ENCODE peak calls at places on chromosomes 3 and 15, in five cellular contexts. A is GM23338, S is Panc1, D is SK-N-SH, Y is GM12878. R is an unnamed sample.

GRCh38 chr15:95590533-95591044 is 739.9 kb upstream of the NR2F2 start:
- DNase-seq in Y (no peak), S (no peak), A (no peak), D (no peak), R (no peak)

GRCh38 chr3:160948273-160948672 is 156.9 kb downstream of the B3GALNT1 start:
- DNase-seq in A (no peak), S (no peak), D (no peak), Y (no peak), R (no peak)

GRCh38 chr15:83275412-83275811 is 9.1 kb downstream of the BNC1 start:
- DNase-seq in A (no peak), D (no peak), Y (no peak), S (no peak), R (no peak)

GRCh38 chr3:162704991-162705390 is 1208.4 kb downstream of the OTOL1 start:
- DNase-seq in S (no peak), A (no peak), D (no peak), Y (no peak), R (no peak)

GRCh38 chr3:123833398-123833785 is 50.7 kb downstream of the MYLK start:
- DNase-seq in D (no peak), A (no peak), S (no peak), Y (no peak), R (no peak)

GRCh38 chr3:77837626-77838025 is 797.7 kb downstream of the ROBO2 start:
- DNase-seq in D (no peak), A (no peak), S (no peak), Y (no peak), R (no peak)

GRCh38 chr15:90049666-90050604 is 48.8 kb downstream of the ZNF710 start:
- DNase-seq in Y (no peak), D (no peak), S (no peak), A (no peak), R (no peak)

GRCh38 chr3:166837535-166837934 is 542.6 kb downstream of the ZBBX start:
- DNase-seq in S (no peak), A (peak), Y (no peak), D (peak), R (no peak)

GRCh38 chr15:90883971-90884718 is at the start of gene FES:
- DNase-seq in D (no peak), Y (no peak), S (no peak), A (peak), R (peak)

GRCh38 chr3:85589145-85589544 is 630.4 kb downstream of the CADM2 start:
- DNase-seq in A (no peak), Y (no peak), D (no peak), S (no peak), R (no peak)

GRCh38 chr3:62749657-62750056 is 125.6 kb downstream of the CADPS start:
- DNase-seq in S (no peak), D (peak), A (no peak), Y (no peak), R (no peak)

GRCh38 chr3:33096103-33096868 is 660 bp downstream of the GLB1 start:
- DNase-seq in A (peak), S (no peak), Y (no peak), D (peak), R (peak)

GRCh38 chr3:160343132-160343531 is 55.9 kb downstream of the IFT80 start:
- DNase-seq in D (peak), S (no peak), A (peak), Y (no peak), R (no peak)

GRCh38 chr3:182717216-182717615 is 76.1 kb upstream of the ATP11B start:
- DNase-seq in S (no peak), Y (peak), A (peak), D (no peak), R (no peak)

GRCh38 chr3:45249391-45249790 is 23.3 kb upstream of the TMEM158 start:
- DNase-seq in Y (no peak), S (no peak), A (no peak), D (no peak), R (no peak)

GRCh38 chr3:166810741-166811445 is 569.2 kb downstream of the ZBBX start:
- DNase-seq in S (no peak), Y (no peak), D (no peak), A (no peak), R (no peak)

GRCh38 chr3:183253961-183254815 is 1.1 kb downstream of the B3GNT5 start:
- DNase-seq in D (peak), A (peak), Y (no peak), S (no peak), R (peak)

GRCh38 chr15:49697121-49697520 is 76.3 kb downstream of the DTWD1 start:
- DNase-seq in A (no peak), S (no peak), D (no peak), Y (no peak), R (no peak)

GRCh38 chr15:61687124-61687523 is 373.1 kb downstream of the VPS13C start:
- DNase-seq in Y (no peak), A (no peak), D (no peak), S (no peak), R (no peak)

GRCh38 chr3:63159764-63160163 is 118.3 kb upstream of the SYNPR start:
- DNase-seq in Y (no peak), D (no peak), A (no peak), S (no peak), R (no peak)

GRCh38 chr3:104687362-104687761 is 679.3 kb upstream of the ALCAM start:
- DNase-seq in A (no peak), D (no peak), S (no peak), Y (no peak), R (no peak)

GRCh38 chr15:70065006-70065722 is 32.6 kb downstream of the TLE3 start:
- DNase-seq in A (no peak), Y (no peak), S (no peak), D (no peak), R (peak)

GRCh38 chr3:7518471-7518870 is 657.6 kb downstream of the GRM7 start:
- DNase-seq in S (no peak), Y (no peak), D (peak), A (no peak), R (peak)

GRCh38 chr15:96924570-96924969 is 594.1 kb downstream of the NR2F2 start:
- DNase-seq in D (no peak), Y (no peak), A (no peak), S (no peak), R (no peak)

GRCh38 chr15:40929730-40930429 is 740 bp downstream of the DLL4 start:
- DNase-seq in S (no peak), D (peak), Y (no peak), A (peak), R (peak)

GRCh38 chr3:100603449-100603848 is 6.0 kb upstream of the ADGRG7 start:
- DNase-seq in Y (no peak), S (no peak), D (peak), A (peak), R (no peak)

GRCh38 chr15:84826369-84826823 is 9.2 kb downstream of the ALPK3 start:
- DNase-seq in D (no peak), S (no peak), A (peak), Y (no peak), R (peak)
- TF ChIP-seq CTCF in D (peak), S (peak), A (peak), Y (peak), R (no peak)

GRCh38 chr3:12509466-12509865 is 25.2 kb downstream of the TSEN2 start:
- DNase-seq in A (no peak), D (no peak), Y (no peak), S (no peak), R (no peak)

GRCh38 chr3:12507871-12508281 is 23.6 kb downstream of the TSEN2 start:
- DNase-seq in Y (no peak), S (no peak), A (no peak), D (peak), R (no peak)

GRCh38 chr3:12506201-12506600 is 21.9 kb downstream of the TSEN2 start:
- DNase-seq in S (no peak), Y (no peak), A (no peak), D (no peak), R (no peak)

GRCh38 chr3:12512534-12513101 is 28.3 kb downstream of the TSEN2 start:
- DNase-seq in D (peak), A (no peak), Y (no peak), S (no peak), R (no peak)

DNA sequence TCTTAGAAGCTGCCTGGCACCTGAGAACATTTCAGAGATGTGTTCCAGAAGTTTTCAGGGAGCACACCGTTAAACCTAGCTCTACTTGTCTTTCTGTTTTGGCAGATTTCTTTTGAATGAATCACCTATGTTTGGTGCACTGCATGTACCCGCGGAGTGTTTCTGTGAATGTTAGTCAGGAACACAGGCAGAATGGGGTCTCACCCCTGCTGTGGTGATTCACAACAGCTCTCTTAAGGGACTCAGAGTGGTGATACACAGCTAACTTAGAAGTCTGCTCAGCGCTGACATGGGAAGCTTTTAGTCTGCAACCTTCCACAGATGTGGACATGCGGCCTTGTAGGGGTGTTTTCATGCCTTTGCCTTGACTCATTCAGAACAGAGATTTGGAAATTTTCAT is 24.0 kb downstream of the TSEN2 start:
- DNase-seq in S (no peak), A (no peak), D (no peak), Y (no peak), R (no peak)
- H3K27ac ChIP-seq in S (no peak), A (no peak), D (no peak), Y (no peak), R (peak)

GRCh38 chr15:63362196-63362595 is 19.4 kb downstream of the CA12 start:
- DNase-seq in S (no peak), D (peak), A (no peak), Y (no peak), R (peak)
- TF ChIP-seq POLR2AphosphoS5 in S (no peak), D (no peak), A (no peak), Y (no peak), R (no peak)

GRCh38 chr15:44532689-44533088 is 4.3 kb upstream of the EIF3J start:
- DNase-seq in D (no peak), A (peak), Y (no peak), S (no peak), R (no peak)
- TF ChIP-seq CTCF in D (peak), A (peak), Y (no peak), S (peak), R (no peak)

GRCh38 chr3:117507958-117508357 is 798.4 kb downstream of the TUSC7 start:
- DNase-seq in D (no peak), S (no peak), Y (no peak), A (no peak), R (no peak)
- H3K27ac ChIP-seq in D (no peak), S (no peak), Y (no peak), A (no peak), R (no peak)

GRCh38 chr15:56428821-56429458 is 36.0 kb downstream of the MNS1 start:
- DNase-seq in Y (peak), A (peak), S (peak), D (peak), R (no peak)
- TF ChIP-seq POLR2AphosphoS5 in Y (no peak), A (no peak), S (no peak), D (no peak), R (no peak)

DNA sequence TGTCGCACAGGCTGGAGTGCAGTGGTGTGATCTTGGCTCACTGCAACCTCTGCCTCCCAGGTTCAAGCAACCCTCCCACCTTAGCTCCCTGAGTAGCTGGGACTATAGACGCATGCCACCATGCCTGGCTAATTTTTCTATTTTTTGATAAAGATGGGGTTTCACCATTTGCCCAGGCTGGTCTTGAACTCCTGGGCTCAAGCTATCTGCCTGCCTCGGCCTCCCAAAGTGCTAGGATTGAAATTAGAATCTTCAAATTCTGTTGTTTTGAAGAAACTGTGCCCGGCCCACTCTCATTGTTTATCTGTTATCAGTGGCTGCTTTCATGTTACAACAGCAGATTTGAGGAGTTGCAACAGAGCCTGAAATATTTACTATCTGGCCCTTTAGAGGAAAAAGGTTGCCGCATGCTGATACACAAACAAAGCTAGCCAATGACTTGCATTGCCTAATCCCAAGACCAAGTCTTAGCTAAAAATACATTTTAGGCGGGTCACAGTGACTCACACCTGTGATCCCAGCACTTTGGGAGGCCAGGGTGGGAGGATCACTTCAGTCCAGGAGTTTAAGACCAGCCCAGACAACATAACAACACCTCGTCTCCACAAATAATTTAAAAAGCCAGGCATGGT is 43.2 kb upstream of the PPP4R2 start:
- DNase-seq in A (no peak), D (no peak), Y (no peak), S (no peak), R (no peak)
- TF ChIP-seq CTCF in A (no peak), D (no peak), Y (no peak), S (no peak), R (no peak)

GRCh38 chr15:81098349-81098748 is 35.7 kb upstream of the CFAP161 start:
- DNase-seq in S (no peak), A (no peak), D (no peak), Y (no peak), R (no peak)
- H3K27ac ChIP-seq in S (no peak), A (no peak), D (no peak), Y (no peak), R (no peak)

DNA sequence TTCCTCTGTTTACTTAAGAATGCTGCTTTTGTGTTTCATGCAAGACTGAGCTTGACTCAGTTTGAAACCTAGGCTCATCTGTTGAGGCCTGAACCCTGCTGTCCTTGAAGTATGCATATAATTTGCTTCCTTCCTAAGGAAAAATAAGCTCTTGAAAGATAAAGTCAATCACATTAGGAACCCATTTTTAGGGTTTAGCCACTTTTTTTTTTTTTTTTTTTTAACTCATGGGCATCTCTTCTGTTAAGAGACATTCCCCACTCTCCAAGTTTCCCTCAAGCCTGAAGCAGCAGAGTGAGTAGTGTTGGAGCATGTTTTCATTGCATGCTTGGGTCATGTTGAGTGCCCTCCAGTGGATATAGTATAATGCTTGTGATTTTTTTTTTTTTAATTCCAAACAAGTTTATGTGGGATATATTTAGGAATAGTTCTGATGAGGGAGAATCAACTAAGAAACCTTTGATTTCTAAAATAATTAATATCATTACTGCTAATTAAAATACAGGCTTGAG is 3.6 kb downstream of the CTNNB1 start:
- DNase-seq in D (peak), Y (no peak), S (no peak), A (peak), R (no peak)
- TF ChIP-seq POLR2AphosphoS5 in D (no peak), Y (no peak), S (no peak), A (no peak), R (no peak)

DNA sequence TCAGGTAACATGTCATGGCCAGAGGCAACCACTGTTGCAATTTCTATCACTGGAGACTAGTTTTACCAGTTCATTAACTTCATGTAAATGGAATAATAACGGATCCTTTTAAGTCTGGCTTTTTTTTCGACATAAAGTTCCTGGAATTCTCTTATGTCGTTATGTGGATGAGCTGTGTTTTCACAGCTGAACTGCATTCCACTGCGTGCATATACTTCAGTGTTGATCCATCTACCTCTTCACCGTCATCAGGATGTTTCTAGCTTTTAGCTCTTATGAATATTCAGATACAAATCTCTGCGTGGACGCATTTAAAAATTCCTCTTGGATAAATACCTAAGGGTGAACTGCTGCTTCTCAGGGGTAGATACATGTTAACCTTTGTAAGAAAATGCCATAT is 15.6 kb upstream of the CYFIP1 start:
- DNase-seq in D (no peak), A (no peak), S (no peak), Y (no peak), R (no peak)
- TF ChIP-seq CTCF in D (no peak), A (no peak), S (no peak), Y (no peak), R (no peak)

R was measured in stomach.